ENCODE peak calls at places on chromosomes 7 and 10, in eight cellular contexts. One of them, this sample, is unnamed.

GRCh38 chr7:139708541-139708940 is 69.3 kb downstream of the HIPK2 start:
- DNase-seq in epithelial cell of proximal tubule: no peak
- DNase-seq in PC-3: no peak
- DNase-seq in lower lobe of right lung: no peak
- DNase-seq in fibroblast of lung: no peak
- DNase-seq in cardiac muscle cell: no peak
- DNase-seq in BJ: no peak
- DNase-seq in AG04450: no peak
- DNase-seq in this sample: no peak

GRCh38 chr7:64881461-64882287 is 21.4 kb upstream of the ZNF273 start:
- DNase-seq in epithelial cell of proximal tubule: no peak
- DNase-seq in PC-3: no peak
- DNase-seq in lower lobe of right lung: no peak
- DNase-seq in fibroblast of lung: no peak
- DNase-seq in cardiac muscle cell: no peak
- DNase-seq in BJ: no peak
- DNase-seq in AG04450: no peak
- DNase-seq in this sample: no peak

GRCh38 chr10:129604333-129605032 is 137.4 kb downstream of the MGMT start:
- DNase-seq in epithelial cell of proximal tubule: no peak
- DNase-seq in PC-3: no peak
- DNase-seq in lower lobe of right lung: no peak
- DNase-seq in fibroblast of lung: no peak
- DNase-seq in cardiac muscle cell: no peak
- DNase-seq in BJ: no peak
- DNase-seq in AG04450: no peak
- DNase-seq in this sample: no peak

GRCh38 chr7:116499168-116500070 is at the start of gene CAV2:
- DNase-seq in epithelial cell of proximal tubule: no peak
- DNase-seq in PC-3: peak
- DNase-seq in lower lobe of right lung: peak
- DNase-seq in fibroblast of lung: peak
- DNase-seq in cardiac muscle cell: peak
- DNase-seq in BJ: no peak
- DNase-seq in AG04450: no peak
- DNase-seq in this sample: no peak

GRCh38 chr10:43252166-43252784 is 14.6 kb downstream of the RASGEF1A start:
- DNase-seq in epithelial cell of proximal tubule: no peak
- DNase-seq in PC-3: no peak
- DNase-seq in lower lobe of right lung: no peak
- DNase-seq in fibroblast of lung: no peak
- DNase-seq in cardiac muscle cell: no peak
- DNase-seq in BJ: no peak
- DNase-seq in AG04450: no peak
- DNase-seq in this sample: no peak

GRCh38 chr7:105016083-105017075 is 2.4 kb downstream of the KMT2E start:
- DNase-seq in epithelial cell of proximal tubule: no peak
- DNase-seq in PC-3: peak
- DNase-seq in lower lobe of right lung: no peak
- DNase-seq in fibroblast of lung: no peak
- DNase-seq in cardiac muscle cell: peak
- DNase-seq in BJ: no peak
- DNase-seq in AG04450: no peak
- DNase-seq in this sample: no peak

GRCh38 chr7:871900-872537 is 4.3 kb upstream of the GET4 start:
- DNase-seq in epithelial cell of proximal tubule: no peak
- DNase-seq in PC-3: no peak
- DNase-seq in lower lobe of right lung: no peak
- DNase-seq in fibroblast of lung: no peak
- DNase-seq in cardiac muscle cell: no peak
- DNase-seq in BJ: no peak
- DNase-seq in AG04450: no peak
- DNase-seq in this sample: no peak

GRCh38 chr7:130150587-130150986 is 54.6 kb downstream of the TMEM209 start:
- DNase-seq in epithelial cell of proximal tubule: no peak
- DNase-seq in PC-3: no peak
- DNase-seq in lower lobe of right lung: no peak
- DNase-seq in fibroblast of lung: no peak
- DNase-seq in cardiac muscle cell: no peak
- DNase-seq in BJ: no peak
- DNase-seq in AG04450: no peak
- DNase-seq in this sample: no peak

GRCh38 chr10:103192451-103193106 is 493 bp downstream of the NT5C2 start:
- DNase-seq in epithelial cell of proximal tubule: no peak
- DNase-seq in PC-3: peak
- DNase-seq in lower lobe of right lung: peak
- DNase-seq in fibroblast of lung: peak
- DNase-seq in cardiac muscle cell: peak
- DNase-seq in BJ: no peak
- DNase-seq in AG04450: peak
- DNase-seq in this sample: peak

GRCh38 chr7:130903358-130903974 is 169.5 kb upstream of the KLF14 start:
- DNase-seq in epithelial cell of proximal tubule: peak
- DNase-seq in PC-3: peak
- DNase-seq in lower lobe of right lung: no peak
- DNase-seq in fibroblast of lung: peak
- DNase-seq in cardiac muscle cell: peak
- DNase-seq in BJ: peak
- DNase-seq in AG04450: peak
- DNase-seq in this sample: peak

GRCh38 chr7:102320181-102320580 is 33.5 kb downstream of the SH2B2 start:
- DNase-seq in epithelial cell of proximal tubule: no peak
- DNase-seq in PC-3: no peak
- DNase-seq in lower lobe of right lung: no peak
- DNase-seq in fibroblast of lung: no peak
- DNase-seq in cardiac muscle cell: no peak
- DNase-seq in BJ: no peak
- DNase-seq in AG04450: no peak
- DNase-seq in this sample: no peak

DNA sequence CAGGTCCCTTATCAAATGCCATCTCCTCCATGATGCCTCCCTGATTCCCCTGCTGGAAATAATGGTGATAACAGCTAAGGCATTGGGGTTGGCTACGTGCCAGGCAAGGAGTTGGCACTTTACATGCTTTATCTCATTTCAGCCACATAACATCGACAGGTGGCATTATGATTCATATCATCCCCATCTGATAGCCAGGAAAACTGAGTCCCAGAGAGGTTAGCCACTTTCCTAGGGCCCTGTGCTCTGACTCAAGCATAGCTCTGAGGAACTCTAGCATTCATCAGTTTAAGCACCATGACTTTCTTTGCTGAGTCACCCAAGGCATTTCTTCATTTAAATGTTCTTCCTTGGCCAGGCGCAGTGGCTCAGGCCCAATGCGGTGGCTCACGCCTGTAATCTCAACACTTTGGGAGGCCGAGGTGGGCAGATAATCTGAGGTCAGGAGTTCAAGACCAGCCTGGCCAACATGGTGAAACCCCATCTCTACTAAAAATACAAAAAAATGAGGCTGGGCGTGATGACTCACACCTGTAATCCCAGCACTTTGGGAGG is 6.6 kb downstream of the LEP start:
- DNase-seq in epithelial cell of proximal tubule: no peak
- DNase-seq in PC-3: peak
- DNase-seq in lower lobe of right lung: no peak
- DNase-seq in fibroblast of lung: peak
- DNase-seq in cardiac muscle cell: peak
- DNase-seq in BJ: no peak
- DNase-seq in AG04450: no peak
- DNase-seq in this sample: no peak
- TF ChIP-seq CTCF in epithelial cell of proximal tubule: no peak
- TF ChIP-seq CTCF in PC-3: no peak
- TF ChIP-seq CTCF in lower lobe of right lung: no peak
- TF ChIP-seq CTCF in fibroblast of lung: no peak
- TF ChIP-seq CTCF in cardiac muscle cell: no peak
- TF ChIP-seq CTCF in BJ: no peak
- TF ChIP-seq CTCF in AG04450: no peak
- TF ChIP-seq CTCF in this sample: no peak

GRCh38 chr7:135710417-135711138 is 17.4 kb downstream of the SLC13A4 start:
- DNase-seq in epithelial cell of proximal tubule: no peak
- DNase-seq in PC-3: peak
- DNase-seq in lower lobe of right lung: no peak
- DNase-seq in fibroblast of lung: no peak
- DNase-seq in cardiac muscle cell: no peak
- DNase-seq in BJ: no peak
- DNase-seq in AG04450: no peak
- DNase-seq in this sample: no peak
- H3K4me3 ChIP-seq in epithelial cell of proximal tubule: peak
- H3K4me3 ChIP-seq in PC-3: no peak
- H3K4me3 ChIP-seq in lower lobe of right lung: no peak
- H3K4me3 ChIP-seq in fibroblast of lung: no peak
- H3K4me3 ChIP-seq in cardiac muscle cell: no peak
- H3K4me3 ChIP-seq in BJ: no peak
- H3K4me3 ChIP-seq in AG04450: no peak
- H3K4me3 ChIP-seq in this sample: no peak

GRCh38 chr7:73613954-73614735 is 10.2 kb downstream of the MLXIPL start:
- DNase-seq in epithelial cell of proximal tubule: peak
- DNase-seq in PC-3: peak
- DNase-seq in lower lobe of right lung: no peak
- DNase-seq in fibroblast of lung: no peak
- DNase-seq in cardiac muscle cell: no peak
- DNase-seq in BJ: no peak
- DNase-seq in AG04450: no peak
- DNase-seq in this sample: no peak

GRCh38 chr7:73615886-73616285 is 8.4 kb downstream of the MLXIPL start:
- DNase-seq in epithelial cell of proximal tubule: no peak
- DNase-seq in PC-3: no peak
- DNase-seq in lower lobe of right lung: no peak
- DNase-seq in fibroblast of lung: peak
- DNase-seq in cardiac muscle cell: peak
- DNase-seq in BJ: no peak
- DNase-seq in AG04450: no peak
- DNase-seq in this sample: no peak

GRCh38 chr7:73610105-73610504 is 14.2 kb downstream of the MLXIPL start:
- DNase-seq in epithelial cell of proximal tubule: no peak
- DNase-seq in PC-3: no peak
- DNase-seq in lower lobe of right lung: no peak
- DNase-seq in fibroblast of lung: no peak
- DNase-seq in cardiac muscle cell: no peak
- DNase-seq in BJ: no peak
- DNase-seq in AG04450: no peak
- DNase-seq in this sample: no peak

GRCh38 chr7:73611017-73611555 is 13.2 kb downstream of the MLXIPL start:
- DNase-seq in epithelial cell of proximal tubule: no peak
- DNase-seq in PC-3: no peak
- DNase-seq in lower lobe of right lung: no peak
- DNase-seq in fibroblast of lung: no peak
- DNase-seq in cardiac muscle cell: no peak
- DNase-seq in BJ: no peak
- DNase-seq in AG04450: no peak
- DNase-seq in this sample: no peak

DNA sequence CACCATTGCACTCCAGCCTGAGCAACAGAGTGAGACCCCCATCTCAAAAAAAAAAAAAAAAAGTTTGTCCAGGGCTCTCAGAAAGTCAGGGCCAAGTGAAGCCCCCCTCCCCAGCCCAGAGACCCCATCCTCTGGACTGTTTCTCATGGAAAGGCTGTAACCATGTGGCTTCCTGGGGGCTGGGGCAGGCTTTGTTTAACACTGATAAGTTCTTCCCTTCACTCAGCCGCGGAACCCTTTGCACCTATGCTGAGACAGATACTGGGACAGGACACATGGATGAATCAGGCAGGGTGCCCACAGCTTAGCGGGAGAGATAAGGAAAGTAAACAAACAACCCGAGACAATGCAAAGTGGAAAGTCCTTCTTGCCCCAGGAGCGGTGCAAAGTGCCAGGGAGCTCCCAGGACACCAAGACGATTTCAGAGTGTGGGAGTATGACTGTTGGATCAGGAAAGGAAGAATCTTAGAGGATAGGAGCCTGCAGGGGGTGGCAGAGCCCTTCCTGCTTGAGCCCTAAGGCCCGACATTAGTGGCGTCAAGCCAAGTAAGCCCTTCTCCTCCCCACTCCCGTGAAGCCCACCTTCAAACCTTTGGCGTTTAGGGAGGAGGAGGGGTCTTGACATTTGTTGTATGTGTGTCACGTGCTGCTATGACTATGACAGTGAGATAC is 11.6 kb downstream of the MLXIPL start:
- DNase-seq in epithelial cell of proximal tubule: peak
- DNase-seq in PC-3: peak
- DNase-seq in lower lobe of right lung: no peak
- DNase-seq in fibroblast of lung: peak
- DNase-seq in cardiac muscle cell: peak
- DNase-seq in BJ: no peak
- DNase-seq in AG04450: no peak
- DNase-seq in this sample: no peak
- TF ChIP-seq CTCF in epithelial cell of proximal tubule: peak
- TF ChIP-seq CTCF in PC-3: peak
- TF ChIP-seq CTCF in lower lobe of right lung: no peak
- TF ChIP-seq CTCF in fibroblast of lung: peak
- TF ChIP-seq CTCF in cardiac muscle cell: peak
- TF ChIP-seq CTCF in BJ: peak
- TF ChIP-seq CTCF in AG04450: peak
- TF ChIP-seq CTCF in this sample: peak

GRCh38 chr10:68124718-68125117 is 15.4 kb downstream of the MYPN start:
- DNase-seq in epithelial cell of proximal tubule: no peak
- DNase-seq in PC-3: no peak
- DNase-seq in lower lobe of right lung: no peak
- DNase-seq in fibroblast of lung: no peak
- DNase-seq in cardiac muscle cell: no peak
- DNase-seq in BJ: no peak
- DNase-seq in AG04450: no peak
- DNase-seq in this sample: no peak

GRCh38 chr10:68118657-68119056 is 9.4 kb downstream of the MYPN start:
- DNase-seq in epithelial cell of proximal tubule: no peak
- DNase-seq in PC-3: no peak
- DNase-seq in lower lobe of right lung: no peak
- DNase-seq in fibroblast of lung: no peak
- DNase-seq in cardiac muscle cell: no peak
- DNase-seq in BJ: no peak
- DNase-seq in AG04450: no peak
- DNase-seq in this sample: no peak

GRCh38 chr10:68121020-68121743 is 11.9 kb downstream of the MYPN start:
- DNase-seq in epithelial cell of proximal tubule: no peak
- DNase-seq in PC-3: no peak
- DNase-seq in lower lobe of right lung: no peak
- DNase-seq in fibroblast of lung: no peak
- DNase-seq in cardiac muscle cell: no peak
- DNase-seq in BJ: no peak
- DNase-seq in AG04450: no peak
- DNase-seq in this sample: no peak

GRCh38 chr10:68125770-68126169 is 16.5 kb downstream of the MYPN start:
- DNase-seq in epithelial cell of proximal tubule: no peak
- DNase-seq in PC-3: peak
- DNase-seq in lower lobe of right lung: no peak
- DNase-seq in fibroblast of lung: no peak
- DNase-seq in cardiac muscle cell: no peak
- DNase-seq in BJ: no peak
- DNase-seq in AG04450: no peak
- DNase-seq in this sample: no peak

DNA sequence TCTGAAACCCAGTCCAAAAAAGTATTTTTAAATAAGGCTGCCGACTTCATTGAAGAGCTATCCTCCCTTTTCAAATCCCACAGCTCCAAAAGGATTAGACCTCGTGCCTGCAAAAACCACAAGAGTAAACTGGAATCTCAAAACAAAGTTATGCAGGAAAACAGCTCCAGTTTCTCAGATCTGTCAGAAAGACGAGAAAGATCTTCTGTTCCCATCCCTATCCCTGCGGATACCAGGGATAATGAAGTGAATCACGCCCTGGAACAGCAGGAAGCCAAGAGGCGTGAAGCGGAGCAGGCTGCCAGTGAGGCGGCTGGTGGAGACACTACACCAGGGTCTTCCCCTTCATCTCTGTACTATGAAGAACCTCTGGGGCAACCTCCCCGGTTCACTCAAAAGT is 12.6 kb downstream of the MYPN start:
- DNase-seq in epithelial cell of proximal tubule: no peak
- DNase-seq in PC-3: no peak
- DNase-seq in lower lobe of right lung: no peak
- DNase-seq in fibroblast of lung: no peak
- DNase-seq in cardiac muscle cell: no peak
- DNase-seq in BJ: no peak
- DNase-seq in AG04450: no peak
- DNase-seq in this sample: no peak
- H3K4me3 ChIP-seq in epithelial cell of proximal tubule: no peak
- H3K4me3 ChIP-seq in PC-3: no peak
- H3K4me3 ChIP-seq in lower lobe of right lung: no peak
- H3K4me3 ChIP-seq in fibroblast of lung: no peak
- H3K4me3 ChIP-seq in cardiac muscle cell: no peak
- H3K4me3 ChIP-seq in BJ: no peak
- H3K4me3 ChIP-seq in AG04450: no peak
- H3K4me3 ChIP-seq in this sample: no peak

This sample was measured in retinal pigment epithelial cell.